ENCODE peak calls at places on chromosome 5, in five cellular contexts. F is AG09309; H is CD4-positive, CD25-positive, alpha-beta regulatory T cell; R is choroid plexus epithelial cell; X is psoas muscle. S is an unnamed sample.

GRCh38 chr5:63233906-63234305 is 655.3 kb downstream of the LRRC70 start:
- DNase-seq in X (no peak), F (no peak), R (peak; percentile 58), H (no peak), S (no peak)

GRCh38 chr5:120615967-120616645 is 152.0 kb downstream of the PRR16 start:
- DNase-seq in X (no peak), H (no peak), F (no peak), R (peak; percentile 94), S (peak; percentile 71)

GRCh38 chr5:101278011-101278687 is 375.1 kb upstream of the ST8SIA4 start:
- DNase-seq in F (no peak), R (peak; percentile 2), X (no peak), H (no peak), S (peak; percentile 9)

GRCh38 chr5:52190737-52191136 is 597.0 kb upstream of the ITGA1 start:
- DNase-seq in H (no peak), F (no peak), R (no peak), X (no peak), S (no peak)

GRCh38 chr5:105501315-105501714 is 1938.7 kb upstream of the NUDT12 start:
- DNase-seq in F (no peak), R (no peak), H (no peak), X (no peak), S (no peak)

GRCh38 chr5:99061711-99062110 is 132.9 kb upstream of the CHD1 start:
- DNase-seq in H (no peak), R (peak; percentile 50), X (no peak), F (peak; percentile 33), S (no peak)

GRCh38 chr5:77272206-77272605 is 61.7 kb downstream of the PDE8B start:
- DNase-seq in X (no peak), R (peak; percentile 6), H (no peak), F (no peak), S (no peak)

GRCh38 chr5:149735066-149735465 is 5.0 kb downstream of the PPARGC1B start:
- DNase-seq in F (no peak), X (peak; percentile 33), H (no peak), R (peak; percentile 30), S (no peak)

GRCh38 chr5:5217371-5217770 is 77.2 kb downstream of the ADAMTS16 start:
- DNase-seq in X (no peak), F (no peak), H (no peak), R (no peak), S (no peak)

GRCh38 chr5:124742983-124743533 is 3.4 kb downstream of the ZNF608 start:
- DNase-seq in H (no peak), X (peak; percentile 25), F (no peak), R (peak; percentile 88), S (no peak)

GRCh38 chr5:78577051-78577807 is 71.3 kb downstream of the LHFPL2 start:
- DNase-seq in H (no peak), R (peak; percentile 47), X (no peak), F (no peak), S (no peak)

GRCh38 chr5:134041570-134042411 is 37.0 kb upstream of the VDAC1 start:
- DNase-seq in F (no peak), H (no peak), R (peak; percentile 38), X (no peak), S (no peak)

GRCh38 chr5:154482528-154483449 is 4.8 kb upstream of the HAND1 start:
- DNase-seq in F (no peak), X (no peak), H (no peak), R (no peak), S (no peak)

GRCh38 chr5:174371600-174372094 is 326.1 kb downstream of the NSG2 start:
- DNase-seq in X (no peak), F (no peak), R (peak; percentile 41), H (no peak), S (no peak)

GRCh38 chr5:155850411-155850810 is 476.6 kb upstream of the SGCD start:
- DNase-seq in R (no peak), F (no peak), H (no peak), X (no peak), S (no peak)

GRCh38 chr5:113487779-113488644 is at the start of gene MCC:
- DNase-seq in X (peak; percentile 75), R (peak; percentile 94), F (peak; percentile 70), H (peak; percentile 34), S (peak; percentile 81)

GRCh38 chr5:102830241-102830640 is 75.1 kb downstream of the PAM start:
- DNase-seq in H (no peak), X (no peak), R (no peak), F (no peak), S (no peak)

GRCh38 chr5:38853753-38854470 is 8.1 kb downstream of the OSMR start:
- DNase-seq in X (no peak), R (peak; percentile 80), H (no peak), F (peak; percentile 74), S (peak; percentile 59)

GRCh38 chr5:149141957-149142851 is 911 bp downstream of the ABLIM3 start:
- DNase-seq in R (peak; percentile 58), H (no peak), X (peak; percentile 40), F (no peak), S (no peak)

GRCh38 chr5:73902327-73903051 is 276.5 kb downstream of the ARHGEF28 start:
- DNase-seq in X (no peak), H (peak; percentile 62), F (peak; percentile 60), R (peak; percentile 82), S (no peak)

GRCh38 chr5:10534491-10535236 is 29.2 kb upstream of the ANKRD33B start:
- DNase-seq in X (no peak), R (no peak), F (no peak), H (no peak), S (no peak)

GRCh38 chr5:111142932-111143331 is 50.8 kb downstream of the WDR36 start:
- DNase-seq in H (no peak), X (no peak), R (peak; percentile 44), F (no peak), S (no peak)

GRCh38 chr5:131430794-131431193 is 166.9 kb downstream of the CDC42SE2 start:
- DNase-seq in R (peak; percentile 16), X (no peak), F (no peak), H (no peak), S (no peak)

GRCh38 chr5:153211052-153211451 is 279.4 kb upstream of the GRIA1 start:
- DNase-seq in R (no peak), X (no peak), H (no peak), F (no peak), S (no peak)

GRCh38 chr5:60843693-60844428 is at the start of gene ELOVL7:
- DNase-seq in H (peak; percentile 39), X (peak; percentile 29), R (peak; percentile 32), F (no peak), S (no peak)

GRCh38 chr5:118793652-118794051 is 194.7 kb downstream of the DTWD2 start:
- DNase-seq in H (no peak), X (no peak), F (no peak), R (no peak), S (no peak)

GRCh38 chr5:118793091-118793490 is 195.3 kb downstream of the DTWD2 start:
- DNase-seq in X (no peak), F (no peak), R (no peak), H (no peak), S (no peak)

GRCh38 chr5:118788351-118788750 is 200.0 kb downstream of the DTWD2 start:
- DNase-seq in R (no peak), H (no peak), F (no peak), X (no peak), S (no peak)

GRCh38 chr5:118794281-118794680 is 194.1 kb downstream of the DTWD2 start:
- DNase-seq in F (no peak), H (no peak), R (no peak), X (no peak), S (no peak)

DNA sequence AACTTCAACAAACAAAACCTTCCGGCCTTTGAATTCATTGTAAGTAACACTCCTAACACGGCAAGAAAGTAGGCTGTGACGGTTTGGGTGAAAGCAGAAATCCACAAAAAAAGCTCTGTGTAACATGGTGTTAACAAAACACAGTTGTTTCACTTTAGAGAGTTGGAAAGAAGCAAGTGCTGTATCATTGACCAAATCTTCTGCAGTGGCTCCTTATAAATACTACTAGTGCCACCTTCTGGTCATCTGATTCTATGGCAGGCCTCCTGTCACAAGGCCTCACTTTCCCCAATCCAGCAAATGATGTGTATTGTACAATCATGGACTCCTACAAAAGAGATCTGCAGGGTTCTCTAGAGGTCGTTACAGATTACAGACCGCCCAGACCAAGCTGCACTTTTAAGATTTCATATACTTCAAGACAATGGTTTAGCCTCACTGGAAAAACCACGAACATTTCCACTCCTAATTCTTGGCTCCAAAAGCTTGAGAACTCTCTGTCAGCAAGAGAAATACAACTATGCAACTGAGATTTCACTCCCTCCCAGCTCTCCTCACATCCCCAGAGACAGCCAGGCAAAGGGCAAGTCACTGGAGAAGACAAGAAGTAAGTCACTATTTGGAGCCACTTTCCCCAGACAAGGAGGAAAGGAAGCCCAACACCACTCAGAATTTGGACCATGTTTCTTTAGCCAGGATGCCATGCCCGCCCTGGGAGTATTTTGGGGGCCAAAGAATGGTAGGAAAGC is 196.2 kb downstream of the DTWD2 start:
- DNase-seq in R (peak; percentile 91), H (peak; percentile 56), F (peak; percentile 67), X (no peak), S (peak; percentile 36)
- H3K4me3 ChIP-seq in R (peak overlapping the region; percentile 39), H (no peak overlapping the region), F (no peak overlapping the region), X (peak overlapping the region; percentile 45), S (no peak overlapping the region)

GRCh38 chr5:135433626-135434426 is 13.3 kb downstream of the DCANP1 start:
- DNase-seq in H (no peak), X (no peak), R (peak; percentile 68), F (peak; percentile 46), S (peak; percentile 28)
- H3K4me3 ChIP-seq in H (no peak overlapping the region), X (no peak overlapping the region), R (no peak overlapping the region), F (no peak overlapping the region), S (no peak overlapping the region)

GRCh38 chr5:129904102-129904666 is at the start of gene CHSY3:
- DNase-seq in X (peak; percentile 87), H (peak; percentile 41), F (no peak), R (peak; percentile 72), S (peak; percentile 56)
- H3K4me3 ChIP-seq in X (peak within 1 kb of the TSS; percentile 74), H (no peak within 1 kb of the TSS), F (peak within 1 kb of the TSS; percentile 81), R (peak within 1 kb of the TSS; percentile 69), S (peak within 1 kb of the TSS; percentile 76)

GRCh38 chr5:15496886-15497285 is 3.1 kb upstream of the FBXL7 start:
- DNase-seq in R (no peak), X (no peak), H (no peak), F (no peak), S (no peak)

GRCh38 chr5:15502208-15502607 is 2.2 kb downstream of the FBXL7 start:
- DNase-seq in R (peak; percentile 66), X (no peak), H (no peak), F (no peak), S (no peak)

GRCh38 chr5:15501057-15501791 is 1.2 kb downstream of the FBXL7 start:
- DNase-seq in H (no peak), F (peak; percentile 47), X (peak; percentile 55), R (peak; percentile 88), S (peak; percentile 52)

GRCh38 chr5:15499528-15500325 is at the start of gene FBXL7:
- DNase-seq in R (peak; percentile 85), H (no peak), X (peak; percentile 81), F (no peak), S (peak; percentile 42)

DNA sequence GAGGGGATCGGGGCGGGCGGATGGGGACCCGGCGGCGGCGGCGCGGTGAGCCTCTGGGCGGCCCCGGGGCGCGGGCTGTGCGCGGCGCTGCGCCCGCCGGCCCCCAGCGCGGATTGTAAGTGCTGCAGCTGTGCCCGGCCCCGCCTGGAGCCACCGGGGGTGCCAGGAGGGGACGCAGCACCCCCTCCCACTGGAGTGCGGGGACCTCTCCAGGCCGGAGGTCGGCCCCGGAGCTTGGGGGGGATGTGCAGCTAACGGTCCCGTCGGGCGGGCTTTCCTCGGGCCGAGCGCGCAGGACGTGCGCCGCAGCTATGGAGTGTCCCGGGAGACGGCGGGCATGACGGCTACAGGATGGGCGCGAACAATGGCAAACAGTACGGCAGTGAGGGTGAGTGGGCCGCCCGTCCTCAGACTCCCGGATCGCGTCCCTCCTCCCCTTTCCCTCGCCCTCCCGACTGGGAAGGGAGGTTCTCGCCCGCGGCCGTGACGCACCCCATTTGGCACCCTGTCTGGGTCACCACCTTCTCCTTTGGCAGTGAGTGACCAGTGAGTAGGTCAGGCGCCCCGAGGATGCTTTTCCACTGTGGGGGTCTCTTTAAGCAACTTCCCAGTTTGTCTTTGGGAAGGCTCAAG is 462 bp downstream of the FBXL7 start:
- DNase-seq in X (peak; percentile 75), R (peak; percentile 28), F (no peak), H (no peak), S (no peak)
- H3K4me3 ChIP-seq in X (peak overlapping the region; percentile 69), R (peak overlapping the region; percentile 86), F (peak overlapping the region; percentile 75), H (no peak overlapping the region), S (peak overlapping the region; percentile 90)

S was measured in skeletal muscle cell.